ENCODE peak calls at places on chromosomes 7 and 10, in eight cellular contexts. One of them, this sample, is unnamed.

GRCh38 chr7:32670105-32670504 is 174.8 kb downstream of the AVL9 start:
- DNase-seq in body of pancreas: no peak
- DNase-seq in GM23338: no peak
- DNase-seq in pancreas: no peak
- DNase-seq in heart right ventricle: no peak
- DNase-seq in neuronal stem cell: peak; percentile 5
- DNase-seq in PC-3: peak; percentile 87
- DNase-seq in Karpas-422: no peak
- DNase-seq in this sample: peak; percentile 31

GRCh38 chr10:117075064-117075463 is 63.0 kb downstream of the VAX1 start:
- DNase-seq in body of pancreas: no peak
- DNase-seq in GM23338: no peak
- DNase-seq in pancreas: no peak
- DNase-seq in heart right ventricle: no peak
- DNase-seq in neuronal stem cell: no peak
- DNase-seq in PC-3: peak; percentile 56
- DNase-seq in Karpas-422: no peak
- DNase-seq in this sample: no peak

GRCh38 chr10:32263300-32263699 is 83.7 kb downstream of the EPC1 start:
- DNase-seq in body of pancreas: no peak
- DNase-seq in GM23338: no peak
- DNase-seq in pancreas: no peak
- DNase-seq in heart right ventricle: no peak
- DNase-seq in neuronal stem cell: no peak
- DNase-seq in PC-3: peak; percentile 24
- DNase-seq in Karpas-422: no peak
- DNase-seq in this sample: no peak

GRCh38 chr7:146960747-146961416 is 844.3 kb downstream of the CNTNAP2 start:
- DNase-seq in body of pancreas: no peak
- DNase-seq in GM23338: peak; percentile 29
- DNase-seq in pancreas: no peak
- DNase-seq in heart right ventricle: no peak
- DNase-seq in neuronal stem cell: no peak
- DNase-seq in PC-3: no peak
- DNase-seq in Karpas-422: no peak
- DNase-seq in this sample: no peak

GRCh38 chr10:51698473-51699063 is 827 bp downstream of the CSTF2T start:
- DNase-seq in body of pancreas: no peak
- DNase-seq in GM23338: peak; percentile 28
- DNase-seq in pancreas: no peak
- DNase-seq in heart right ventricle: no peak
- DNase-seq in neuronal stem cell: no peak
- DNase-seq in PC-3: no peak
- DNase-seq in Karpas-422: no peak
- DNase-seq in this sample: no peak

GRCh38 chr7:20350518-20350951 is 19.8 kb downstream of the ITGB8 start:
- DNase-seq in body of pancreas: no peak
- DNase-seq in GM23338: peak; percentile 13
- DNase-seq in pancreas: no peak
- DNase-seq in heart right ventricle: no peak
- DNase-seq in neuronal stem cell: no peak
- DNase-seq in PC-3: no peak
- DNase-seq in Karpas-422: no peak
- DNase-seq in this sample: no peak

GRCh38 chr7:69615696-69616095 is 17.4 kb downstream of the AUTS2 start:
- DNase-seq in body of pancreas: no peak
- DNase-seq in GM23338: no peak
- DNase-seq in pancreas: no peak
- DNase-seq in heart right ventricle: no peak
- DNase-seq in neuronal stem cell: no peak
- DNase-seq in PC-3: no peak
- DNase-seq in Karpas-422: no peak
- DNase-seq in this sample: no peak

GRCh38 chr10:116073025-116073424 is 200.0 kb downstream of the GFRA1 start:
- DNase-seq in body of pancreas: no peak
- DNase-seq in GM23338: no peak
- DNase-seq in pancreas: no peak
- DNase-seq in heart right ventricle: no peak
- DNase-seq in neuronal stem cell: no peak
- DNase-seq in PC-3: no peak
- DNase-seq in Karpas-422: no peak
- DNase-seq in this sample: no peak

GRCh38 chr7:34034728-34035127 is 129.4 kb downstream of the BMPER start:
- DNase-seq in body of pancreas: no peak
- DNase-seq in GM23338: no peak
- DNase-seq in pancreas: no peak
- DNase-seq in heart right ventricle: no peak
- DNase-seq in neuronal stem cell: no peak
- DNase-seq in PC-3: no peak
- DNase-seq in Karpas-422: no peak
- DNase-seq in this sample: no peak

GRCh38 chr7:1434891-1435670 is 24.2 kb downstream of the MICALL2 start:
- DNase-seq in body of pancreas: no peak
- DNase-seq in GM23338: no peak
- DNase-seq in pancreas: no peak
- DNase-seq in heart right ventricle: no peak
- DNase-seq in neuronal stem cell: no peak
- DNase-seq in PC-3: no peak
- DNase-seq in Karpas-422: no peak
- DNase-seq in this sample: no peak

GRCh38 chr10:69331161-69331560 is 52.9 kb downstream of the HK1 start:
- DNase-seq in body of pancreas: no peak
- DNase-seq in GM23338: no peak
- DNase-seq in pancreas: no peak
- DNase-seq in heart right ventricle: no peak
- DNase-seq in neuronal stem cell: no peak
- DNase-seq in PC-3: no peak
- DNase-seq in Karpas-422: no peak
- DNase-seq in this sample: no peak

GRCh38 chr10:70602665-70603438 is at the start of gene PRF1:
- DNase-seq in body of pancreas: no peak
- DNase-seq in GM23338: no peak
- DNase-seq in pancreas: no peak
- DNase-seq in heart right ventricle: no peak
- DNase-seq in neuronal stem cell: no peak
- DNase-seq in PC-3: no peak
- DNase-seq in Karpas-422: no peak
- DNase-seq in this sample: peak; percentile 54

GRCh38 chr7:85702348-85702747 is 515.5 kb upstream of the SEMA3D start:
- DNase-seq in body of pancreas: no peak
- DNase-seq in GM23338: no peak
- DNase-seq in pancreas: no peak
- DNase-seq in heart right ventricle: no peak
- DNase-seq in neuronal stem cell: no peak
- DNase-seq in PC-3: no peak
- DNase-seq in Karpas-422: no peak
- DNase-seq in this sample: no peak

GRCh38 chr7:42907316-42907715 is 4.6 kb downstream of the C7orf25 start:
- DNase-seq in body of pancreas: no peak
- DNase-seq in GM23338: no peak
- DNase-seq in pancreas: no peak
- DNase-seq in heart right ventricle: no peak
- DNase-seq in neuronal stem cell: no peak
- DNase-seq in PC-3: no peak
- DNase-seq in Karpas-422: no peak
- DNase-seq in this sample: no peak

GRCh38 chr10:100662067-100662466 is 83.3 kb upstream of the PAX2 start:
- DNase-seq in body of pancreas: no peak
- DNase-seq in GM23338: no peak
- DNase-seq in pancreas: no peak
- DNase-seq in heart right ventricle: no peak
- DNase-seq in neuronal stem cell: no peak
- DNase-seq in PC-3: no peak
- DNase-seq in Karpas-422: no peak
- DNase-seq in this sample: no peak

DNA sequence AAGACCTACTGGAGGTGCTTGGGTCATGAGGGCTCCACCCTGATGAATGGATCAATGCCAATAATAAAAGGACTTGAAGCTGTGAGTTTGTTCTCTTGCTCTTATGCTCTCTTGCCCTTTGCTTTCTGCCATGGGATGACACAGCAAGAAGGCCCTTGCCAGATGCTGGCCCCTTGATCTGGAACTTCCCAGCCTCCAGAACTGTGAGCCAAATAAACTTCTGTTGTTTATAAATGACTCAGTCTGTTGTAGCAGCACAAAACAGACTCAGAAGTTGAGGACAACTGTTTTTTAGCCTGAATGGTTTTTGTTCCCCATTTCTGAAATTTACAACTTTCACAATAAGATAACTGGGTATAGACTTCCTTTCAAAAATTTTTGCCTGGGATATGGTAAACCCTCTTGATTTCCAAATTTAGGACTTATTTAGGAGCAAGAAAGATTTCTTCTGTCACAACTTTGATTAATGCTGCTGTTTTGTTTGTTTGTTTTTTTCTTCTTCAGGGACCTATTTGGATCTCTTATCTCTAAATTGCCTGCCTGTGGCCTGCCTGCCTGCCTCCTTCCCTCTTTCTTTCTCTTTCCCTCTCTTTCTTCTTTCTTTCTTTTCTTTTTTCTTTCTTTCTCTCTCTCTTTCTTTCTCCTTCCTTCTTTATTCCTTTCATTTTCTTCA is 12.1 kb downstream of the ENTPD1 start:
- DNase-seq in body of pancreas: no peak
- DNase-seq in GM23338: no peak
- DNase-seq in pancreas: no peak
- DNase-seq in heart right ventricle: no peak
- DNase-seq in neuronal stem cell: no peak
- DNase-seq in PC-3: no peak
- DNase-seq in Karpas-422: no peak
- DNase-seq in this sample: no peak
- H3K4me1 ChIP-seq in body of pancreas: no peaks in the 10 kb centered on the region
- H3K4me1 ChIP-seq in GM23338: peaks cover 6% of the 10 kb centered on the region
- H3K4me1 ChIP-seq in pancreas: no peaks in the 10 kb centered on the region
- H3K4me1 ChIP-seq in heart right ventricle: no peaks in the 10 kb centered on the region
- H3K4me1 ChIP-seq in neuronal stem cell: no peaks in the 10 kb centered on the region
- H3K4me1 ChIP-seq in PC-3: no peaks in the 10 kb centered on the region
- H3K4me1 ChIP-seq in Karpas-422: no peaks in the 10 kb centered on the region
- H3K4me1 ChIP-seq in this sample: peaks cover 10% of the 10 kb centered on the region

GRCh38 chr7:2643386-2644229 is 11.8 kb downstream of the TTYH3 start:
- DNase-seq in body of pancreas: no peak
- DNase-seq in GM23338: peak; percentile 66
- DNase-seq in pancreas: no peak
- DNase-seq in heart right ventricle: no peak
- DNase-seq in neuronal stem cell: no peak
- DNase-seq in PC-3: no peak
- DNase-seq in Karpas-422: peak; percentile 77
- DNase-seq in this sample: no peak

GRCh38 chr7:2646336-2646679 is 14.5 kb downstream of the TTYH3 start:
- DNase-seq in body of pancreas: no peak
- DNase-seq in GM23338: no peak
- DNase-seq in pancreas: no peak
- DNase-seq in heart right ventricle: no peak
- DNase-seq in neuronal stem cell: no peak
- DNase-seq in PC-3: no peak
- DNase-seq in Karpas-422: no peak
- DNase-seq in this sample: no peak

GRCh38 chr7:2644514-2645273 is 12.9 kb downstream of the TTYH3 start:
- DNase-seq in body of pancreas: no peak
- DNase-seq in GM23338: no peak
- DNase-seq in pancreas: no peak
- DNase-seq in heart right ventricle: no peak
- DNase-seq in neuronal stem cell: no peak
- DNase-seq in PC-3: no peak
- DNase-seq in Karpas-422: no peak
- DNase-seq in this sample: peak; percentile 52

GRCh38 chr7:2646680-2647571 is 15.1 kb downstream of the TTYH3 start:
- DNase-seq in body of pancreas: no peak
- DNase-seq in GM23338: peak; percentile 89
- DNase-seq in pancreas: no peak
- DNase-seq in heart right ventricle: no peak
- DNase-seq in neuronal stem cell: no peak
- DNase-seq in PC-3: no peak
- DNase-seq in Karpas-422: no peak
- DNase-seq in this sample: no peak

DNA sequence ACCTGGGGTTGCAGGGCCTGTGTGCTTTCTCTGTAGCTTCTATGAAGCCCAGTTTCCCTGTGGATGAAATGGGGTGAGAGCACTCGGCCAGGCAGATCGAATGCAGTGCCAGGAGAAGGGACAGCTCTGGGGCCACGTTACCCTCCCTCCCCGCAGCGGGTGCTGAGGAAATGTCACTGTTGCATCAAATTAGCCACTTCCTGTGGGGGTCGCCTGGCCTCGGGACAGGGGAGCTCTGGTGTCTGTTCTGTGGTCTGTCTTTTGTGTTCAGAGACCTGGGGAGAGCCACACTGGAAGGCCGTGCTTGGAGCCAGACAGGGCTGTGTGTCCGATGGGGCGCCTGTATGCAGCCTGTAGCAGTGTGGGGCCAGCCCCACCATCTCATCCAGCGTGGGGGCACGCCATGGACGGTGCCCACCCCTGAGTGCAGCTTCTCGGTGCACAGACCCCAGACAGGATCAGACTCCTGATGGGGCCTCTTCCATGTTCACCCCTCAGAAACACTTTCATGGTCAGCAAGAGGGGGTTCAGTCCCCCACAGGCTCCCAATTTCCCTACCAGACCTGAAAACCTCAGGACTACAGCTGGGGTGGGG is 13.6 kb downstream of the TTYH3 start:
- DNase-seq in body of pancreas: no peak
- DNase-seq in GM23338: peak; percentile 60
- DNase-seq in pancreas: no peak
- DNase-seq in heart right ventricle: no peak
- DNase-seq in neuronal stem cell: no peak
- DNase-seq in PC-3: no peak
- DNase-seq in Karpas-422: peak; percentile 72
- DNase-seq in this sample: no peak
- H3K27ac ChIP-seq in body of pancreas: no peak overlapping the region
- H3K27ac ChIP-seq in GM23338: peak overlapping the region; percentile 94
- H3K27ac ChIP-seq in pancreas: no peak overlapping the region
- H3K27ac ChIP-seq in heart right ventricle: no peak overlapping the region
- H3K27ac ChIP-seq in neuronal stem cell: peak overlapping the region; percentile 31
- H3K27ac ChIP-seq in PC-3: no peak overlapping the region
- H3K27ac ChIP-seq in Karpas-422: no peak overlapping the region
- H3K27ac ChIP-seq in this sample: no peak overlapping the region

GRCh38 chr10:86263209-86263608 is 103.4 kb downstream of the GRID1 start:
- DNase-seq in body of pancreas: peak; percentile 8
- DNase-seq in GM23338: peak; percentile 47
- DNase-seq in pancreas: no peak
- DNase-seq in heart right ventricle: no peak
- DNase-seq in neuronal stem cell: no peak
- DNase-seq in PC-3: no peak
- DNase-seq in Karpas-422: no peak
- DNase-seq in this sample: peak; percentile 24
- H3K27me3 ChIP-seq in body of pancreas: no peaks in the 10 kb centered on the region
- H3K27me3 ChIP-seq in GM23338: peaks cover 9% of the 10 kb centered on the region
- H3K27me3 ChIP-seq in pancreas: no peaks in the 10 kb centered on the region
- H3K27me3 ChIP-seq in heart right ventricle: peaks cover 43% of the 10 kb centered on the region
- H3K27me3 ChIP-seq in neuronal stem cell: peaks cover 3% of the 10 kb centered on the region
- H3K27me3 ChIP-seq in PC-3: no peaks in the 10 kb centered on the region
- H3K27me3 ChIP-seq in Karpas-422: no peaks in the 10 kb centered on the region
- H3K27me3 ChIP-seq in this sample: no peaks in the 10 kb centered on the region

DNA sequence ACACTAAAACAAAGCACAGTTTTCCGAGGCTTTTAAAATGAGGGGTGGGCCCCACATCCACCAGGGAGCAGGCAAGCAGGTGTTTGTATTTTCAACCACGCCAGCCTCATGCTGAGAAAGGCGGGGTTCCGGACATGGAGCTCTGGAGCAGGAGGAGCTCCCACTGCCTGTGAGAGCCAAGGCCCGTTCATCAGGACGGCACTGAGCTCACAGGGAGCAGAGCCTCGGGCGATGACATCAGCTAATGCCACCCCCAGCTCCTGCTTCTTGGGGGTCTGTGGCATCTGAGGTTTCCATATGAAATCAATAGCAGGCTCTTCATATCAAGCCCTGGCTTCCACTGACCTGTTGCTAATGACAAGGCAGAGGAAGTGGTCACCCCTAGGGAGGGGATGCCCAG is 89.2 kb downstream of the TNS3 start:
- DNase-seq in body of pancreas: no peak
- DNase-seq in GM23338: no peak
- DNase-seq in pancreas: no peak
- DNase-seq in heart right ventricle: no peak
- DNase-seq in neuronal stem cell: no peak
- DNase-seq in PC-3: no peak
- DNase-seq in Karpas-422: no peak
- DNase-seq in this sample: no peak
- H3K4me1 ChIP-seq in body of pancreas: peaks cover 47% of the 10 kb centered on the region
- H3K4me1 ChIP-seq in GM23338: peaks cover 35% of the 10 kb centered on the region
- H3K4me1 ChIP-seq in pancreas: peaks cover 5% of the 10 kb centered on the region
- H3K4me1 ChIP-seq in heart right ventricle: peaks cover 54% of the 10 kb centered on the region
- H3K4me1 ChIP-seq in neuronal stem cell: peaks cover 19% of the 10 kb centered on the region
- H3K4me1 ChIP-seq in PC-3: peaks cover 18% of the 10 kb centered on the region
- H3K4me1 ChIP-seq in Karpas-422: peaks cover 46% of the 10 kb centered on the region
- H3K4me1 ChIP-seq in this sample: peaks cover 58% of the 10 kb centered on the region

This sample was measured in stomach.